ENCODE peak calls at places on chromosomes 3 and 15, in ten cellular contexts. L is fibroblast of lung, S is right atrium auricular region, V is transverse colon, A is cardiac muscle cell, R is heart right ventricle, C is neural crest cell, J is breast epithelium, F is HFF-Myc, M is Calu3. E is an unnamed sample.
A peak's percentile ranks its signal among the peaks of the same experiment; 100 is the strongest.

GRCh38 chr3:126550488-126551051 is 8.2 kb downstream of the C3orf22 start:
- DNase-seq in S (peak; percentile 34), R (no peak), F (no peak), C (no peak), L (no peak), V (peak; percentile 4), A (no peak), M (no peak), J (no peak), E (no peak)

GRCh38 chr3:30511524-30512278 is 94.7 kb upstream of the TGFBR2 start:
- DNase-seq in M (peak; percentile 43), R (no peak), F (peak; percentile 50), A (no peak), S (no peak), V (no peak), L (peak; percentile 94), C (no peak), J (no peak), E (peak; percentile 79)

GRCh38 chr15:65903296-65904073 is 34.2 kb downstream of the RAB11A start:
- DNase-seq in L (peak; percentile 43), S (no peak), F (no peak), A (peak; percentile 47), M (no peak), R (no peak), C (no peak), J (no peak), V (no peak), E (no peak)

GRCh38 chr3:186151077-186151971 is 42.4 kb upstream of the ETV5 start:
- DNase-seq in R (no peak), S (no peak), A (no peak), L (no peak), F (no peak), C (no peak), V (no peak), J (no peak), M (no peak), E (no peak)

GRCh38 chr3:52186729-52187128 is 11.2 kb upstream of the ALAS1 start:
- DNase-seq in S (no peak), C (no peak), V (no peak), R (no peak), M (no peak), A (no peak), L (no peak), F (no peak), J (no peak), E (no peak)

GRCh38 chr3:154314152-154314551 is 10.1 kb downstream of the DHX36 start:
- DNase-seq in M (no peak), C (no peak), J (no peak), V (no peak), A (no peak), R (no peak), S (no peak), L (no peak), F (no peak), E (no peak)

GRCh38 chr3:71214797-71215196 is 368.7 kb downstream of the FOXP1 start:
- DNase-seq in S (no peak), A (no peak), M (no peak), R (no peak), F (no peak), C (no peak), L (no peak), V (no peak), J (no peak), E (no peak)

GRCh38 chr15:64229129-64229724 is 66.4 kb upstream of the PPIB start:
- DNase-seq in F (no peak), C (no peak), S (no peak), M (no peak), L (no peak), V (no peak), A (no peak), R (no peak), J (no peak), E (no peak)

GRCh38 chr3:55458398-55458797 is 28.7 kb downstream of the WNT5A start:
- DNase-seq in A (no peak), R (no peak), S (peak; percentile 23), F (no peak), C (no peak), L (no peak), V (no peak), M (no peak), J (no peak), E (no peak)

GRCh38 chr3:197454014-197454413 is 101.8 kb downstream of the BDH1 start:
- DNase-seq in J (no peak), A (no peak), S (no peak), V (peak; percentile 28), L (peak; percentile 17), R (no peak), C (no peak), F (no peak), M (peak; percentile 38), E (no peak)

GRCh38 chr3:62238431-62238830 is 134.9 kb downstream of the FEZF2 start:
- DNase-seq in M (no peak), J (no peak), R (no peak), F (no peak), V (no peak), L (no peak), A (peak; percentile 6), C (no peak), S (no peak), E (no peak)

DNA sequence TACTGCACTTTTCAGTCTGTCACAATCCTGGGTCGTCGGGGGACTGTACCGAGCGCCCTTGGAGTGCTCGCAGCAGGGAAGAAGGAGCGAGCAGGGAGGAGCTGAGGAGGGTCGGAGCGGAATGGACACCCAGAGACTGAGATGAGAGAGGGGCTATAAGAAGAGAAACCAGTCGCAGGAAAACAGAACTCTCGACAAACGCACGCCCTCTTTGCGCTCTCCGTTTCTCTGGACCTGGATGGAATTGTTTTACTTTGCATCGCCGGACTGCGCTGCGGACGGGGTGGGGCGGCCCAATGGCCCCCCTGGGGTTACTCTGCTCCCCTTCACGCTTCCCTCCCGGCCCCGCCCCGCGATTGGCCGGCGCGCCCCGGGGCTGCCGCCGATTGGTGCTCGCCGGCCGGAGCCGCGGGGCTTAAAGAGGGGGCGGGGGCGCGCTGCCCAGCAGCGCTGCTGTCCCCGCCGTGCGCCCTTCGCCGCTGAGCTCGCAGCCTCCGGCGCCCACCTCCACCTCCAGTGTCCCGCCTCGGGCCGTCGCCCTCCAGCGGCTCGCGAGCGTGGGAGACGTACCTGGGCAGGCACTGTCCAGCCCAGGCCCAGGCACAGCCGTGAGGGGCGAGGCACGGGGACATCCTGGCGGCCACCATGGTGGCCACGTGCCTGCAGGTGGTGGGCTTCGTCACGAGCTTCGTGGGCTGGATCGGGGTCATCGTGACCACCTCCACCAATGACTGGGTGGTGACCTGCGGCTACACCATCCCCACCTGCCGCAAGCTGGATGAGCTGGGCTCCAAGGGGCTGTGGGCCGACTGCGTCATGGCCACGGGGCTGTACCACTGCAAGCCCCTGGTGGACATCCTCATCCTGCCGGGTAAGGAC is at the start of gene CLDN11:
- DNase-seq in V (no peak), L (peak; percentile 59), A (peak; percentile 70), S (no peak), F (no peak), C (no peak), R (peak; percentile 10), J (no peak), M (peak; percentile 68), E (no peak)
- TF ChIP-seq CTCF in V (no peak), L (peak; percentile 37), A (peak; percentile 19), S (no peak), F (no peak), C (no peak), R (no peak), J (peak; percentile 36), M (peak; percentile 16), E (peak; percentile 4)

DNA sequence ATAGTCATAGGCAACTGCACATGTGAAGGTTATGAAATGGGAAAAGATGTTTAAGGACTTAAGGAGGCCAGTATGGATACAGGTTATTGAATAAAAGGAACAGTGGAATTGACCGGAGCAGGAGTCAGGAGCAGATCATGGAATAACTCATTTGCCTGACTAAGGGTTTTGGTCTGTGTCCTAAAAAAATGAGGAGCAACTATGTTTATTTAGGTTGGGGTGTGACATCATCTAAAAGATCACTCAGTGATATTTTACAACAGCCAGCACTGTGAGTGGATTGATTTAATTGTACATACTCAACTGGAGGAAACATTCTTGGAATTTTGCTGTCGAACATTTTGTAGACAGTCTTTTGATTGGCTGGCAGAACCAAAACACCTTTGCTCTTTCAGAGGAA is 348.7 kb upstream of the CDIN1 start:
- DNase-seq in J (no peak), C (no peak), A (no peak), V (no peak), R (no peak), L (peak; percentile 57), F (no peak), S (no peak), M (no peak), E (no peak)
- TF ChIP-seq CTCF in J (no peak), C (no peak), A (no peak), V (no peak), R (no peak), L (no peak), F (no peak), S (no peak), M (no peak), E (no peak)

DNA sequence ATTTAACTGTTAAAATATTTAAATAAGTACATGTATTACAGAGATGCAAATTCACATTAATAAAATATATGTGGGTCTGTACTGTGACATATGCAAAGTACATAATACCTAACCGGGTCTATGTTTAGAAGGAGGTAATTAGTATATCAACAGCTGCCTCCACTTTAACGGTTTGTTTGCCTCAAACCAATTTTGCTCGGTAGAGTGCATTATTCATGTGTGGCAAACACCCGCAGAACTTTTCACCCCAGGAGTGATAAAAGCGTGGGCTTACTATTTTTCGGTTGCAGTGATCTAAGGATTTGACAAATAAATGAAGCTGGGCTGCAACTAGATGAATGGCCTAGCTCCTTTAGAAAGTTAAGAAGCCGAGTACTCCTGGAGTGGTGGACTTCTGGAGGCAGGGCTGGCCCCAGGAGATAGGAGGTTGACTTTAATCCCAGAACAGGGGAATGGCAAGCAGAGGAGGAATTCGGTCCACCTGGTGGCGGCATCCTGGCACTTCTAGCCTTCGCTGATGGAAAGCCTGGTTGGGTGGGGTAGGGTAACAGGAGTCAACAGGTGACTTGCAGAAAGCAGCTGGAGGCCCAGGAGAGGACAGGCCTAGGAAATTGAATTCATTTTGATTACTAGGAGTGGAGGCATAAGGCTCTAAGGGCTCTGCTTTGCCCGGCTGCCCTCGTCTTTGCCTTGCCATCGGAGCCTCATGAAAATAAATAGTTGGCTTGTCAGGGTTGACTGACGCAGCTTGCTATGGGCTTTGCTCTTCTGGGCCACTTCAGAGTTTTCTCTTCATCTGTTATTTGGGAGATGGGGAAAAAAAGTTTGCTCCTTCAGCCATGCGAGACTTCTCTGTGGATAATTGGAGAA is 2.4 kb downstream of the SLCO3A1 start:
- DNase-seq in F (no peak), M (peak; percentile 86), J (no peak), A (peak; percentile 35), S (no peak), R (no peak), V (peak; percentile 73), L (no peak), C (no peak), E (no peak)
- TF ChIP-seq CTCF in F (no peak), M (peak; percentile 77), J (peak; percentile 41), A (no peak), S (no peak), R (peak; percentile 17), V (peak; percentile 41), L (no peak), C (peak; percentile 58), E (no peak)

DNA sequence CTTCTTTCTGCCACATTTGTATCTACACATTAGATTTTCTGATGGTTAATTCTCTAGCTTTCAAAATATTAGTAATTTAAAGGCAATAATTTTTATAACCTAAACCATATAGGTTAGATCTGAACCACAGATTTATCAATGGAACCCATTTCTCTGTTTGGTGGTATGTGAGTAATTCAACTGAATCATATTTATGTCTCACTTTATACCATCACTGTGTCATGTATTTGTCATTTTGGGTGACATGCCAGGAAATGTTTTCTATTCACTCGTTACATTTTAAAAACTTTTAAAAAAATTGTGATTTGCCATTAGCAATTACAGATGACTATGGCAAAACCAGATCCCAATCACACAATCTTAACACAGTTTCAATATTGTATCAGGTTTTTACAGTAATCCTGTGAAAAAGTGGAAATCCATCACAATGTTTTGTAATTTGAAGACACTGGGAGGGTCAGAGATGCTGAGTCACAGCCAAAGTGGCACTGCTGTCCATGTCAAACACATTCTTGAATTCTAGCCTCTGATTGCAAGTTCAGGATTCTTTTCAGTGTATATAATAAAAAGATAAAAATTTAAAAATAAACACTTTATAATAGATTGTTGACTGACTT is 356.0 kb upstream of the RBMS3 start:
- DNase-seq in M (no peak), J (no peak), R (no peak), L (no peak), S (no peak), V (no peak), A (no peak), F (no peak), C (no peak), E (no peak)
- TF ChIP-seq CTCF in M (no peak), J (no peak), R (no peak), L (no peak), S (no peak), V (no peak), A (no peak), F (no peak), C (no peak), E (no peak)